ENCODE peak calls at places on chromosomes 4 and X, in eight cellular contexts. N is heart right ventricle, C is transverse colon, Q is mammary epithelial cell, J is fibroblast of lung, U is left ventricle myocardium inferior, B is ovary, V is heart left ventricle. P is an unnamed sample.

GRCh38 chr4:78417603-78418002 is 134.0 kb upstream of the ANXA3 start:
- DNase-seq in N (no peak), C (no peak), Q (peak), J (no peak), U (no peak), B (no peak), V (no peak), P (no peak)

GRCh38 chr4:57499786-57500185 is 389.6 kb upstream of the IGFBP7 start:
- DNase-seq in N (no peak), C (no peak), Q (peak), J (peak), U (no peak), B (no peak), V (no peak), P (no peak)

GRCh38 chrX:21658152-21658737 is at the start of gene KLHL34:
- DNase-seq in N (no peak), C (peak), Q (no peak), J (no peak), U (peak), B (no peak), V (peak), P (peak)

GRCh38 chr4:115548123-115548522 is 434.7 kb upstream of the NDST4 start:
- DNase-seq in N (no peak), C (no peak), Q (no peak), J (no peak), U (no peak), B (no peak), V (no peak), P (no peak)

GRCh38 chr4:78726575-78726974 is 49.6 kb upstream of the BMP2K start:
- DNase-seq in N (no peak), C (no peak), Q (no peak), J (no peak), U (no peak), B (no peak), V (no peak), P (no peak)

GRCh38 chr4:39456946-39457763 is 1.6 kb downstream of the RPL9 start:
- DNase-seq in N (no peak), C (no peak), Q (no peak), J (no peak), U (no peak), B (no peak), V (no peak), P (no peak)

GRCh38 chr4:78788005-78788889 is 12.1 kb downstream of the BMP2K start:
- DNase-seq in N (no peak), C (no peak), Q (no peak), J (peak), U (no peak), B (no peak), V (no peak), P (no peak)

GRCh38 chrX:77160301-77160700 is 286.9 kb upstream of the FGF16 start:
- DNase-seq in N (peak), C (no peak), Q (no peak), J (no peak), U (no peak), B (no peak), V (no peak), P (no peak)

GRCh38 chr4:173343832-173344397 is 9.8 kb upstream of the HMGB2 start:
- DNase-seq in N (no peak), C (no peak), Q (no peak), J (no peak), U (no peak), B (no peak), V (no peak), P (no peak)

GRCh38 chr4:24235609-24236008 is 345.8 kb upstream of the PPARGC1A start:
- DNase-seq in N (no peak), C (no peak), Q (no peak), J (peak), U (no peak), B (no peak), V (no peak), P (no peak)

GRCh38 chr4:169315530-169316306 is 45.0 kb upstream of the SH3RF1 start:
- DNase-seq in N (no peak), C (peak), Q (peak), J (peak), U (no peak), B (no peak), V (no peak), P (no peak)

GRCh38 chr4:153367092-153367491 is 22.6 kb downstream of the MND1 start:
- DNase-seq in N (no peak), C (no peak), Q (no peak), J (no peak), U (no peak), B (no peak), V (no peak), P (no peak)

GRCh38 chr4:176065365-176066249 is at the start of gene WDR17:
- DNase-seq in N (peak), C (peak), Q (peak), J (peak), U (peak), B (peak), V (peak), P (peak)

GRCh38 chr4:26792639-26793038 is 68.0 kb upstream of the STIM2 start:
- DNase-seq in N (no peak), C (no peak), Q (no peak), J (no peak), U (no peak), B (no peak), V (no peak), P (no peak)

GRCh38 chrX:106898462-106898861 is 4.7 kb downstream of the RIPPLY1 start:
- DNase-seq in N (no peak), C (no peak), Q (peak), J (peak), U (no peak), B (no peak), V (no peak), P (no peak)

GRCh38 chr4:7127591-7127990 is 59.7 kb upstream of the GRPEL1 start:
- DNase-seq in N (no peak), C (no peak), Q (no peak), J (peak), U (no peak), B (peak), V (peak), P (no peak)
- H3K27ac ChIP-seq in N (no peak), C (no peak), Q (no peak), J (no peak), U (no peak), B (no peak), V (no peak), P (no peak)

DNA sequence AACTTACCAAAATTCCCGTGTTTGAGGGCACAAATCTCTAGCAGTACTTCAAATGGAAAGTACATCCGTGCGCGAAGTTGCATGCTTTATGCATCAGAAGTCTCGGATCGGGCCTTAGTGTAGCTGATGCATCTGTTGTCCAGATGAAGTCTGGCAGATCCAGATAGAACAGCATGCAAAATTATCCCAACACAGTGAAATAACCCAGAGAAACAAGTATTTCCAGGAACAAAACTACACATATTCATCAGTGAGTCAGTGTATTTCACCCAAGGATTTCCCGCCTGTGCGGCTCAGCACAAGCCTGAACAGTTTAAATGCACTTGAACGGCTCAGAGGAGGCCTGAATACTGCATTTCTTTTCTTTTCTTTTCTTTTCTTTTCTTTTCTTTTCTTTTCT is 27.4 kb upstream of the CLDN24 start:
- DNase-seq in N (no peak), C (no peak), Q (peak), J (peak), U (no peak), B (no peak), V (no peak), P (no peak)
- H3K27ac ChIP-seq in N (no peak), C (no peak), Q (no peak), J (peak), U (no peak), B (no peak), V (no peak), P (no peak)

GRCh38 chrX:85052636-85053343 is 49.1 kb downstream of the APOOL start:
- DNase-seq in N (no peak), C (no peak), Q (peak), J (peak), U (no peak), B (no peak), V (no peak), P (no peak)
- H3K27ac ChIP-seq in N (no peak), C (no peak), Q (peak), J (peak), U (no peak), B (no peak), V (no peak), P (no peak)

DNA sequence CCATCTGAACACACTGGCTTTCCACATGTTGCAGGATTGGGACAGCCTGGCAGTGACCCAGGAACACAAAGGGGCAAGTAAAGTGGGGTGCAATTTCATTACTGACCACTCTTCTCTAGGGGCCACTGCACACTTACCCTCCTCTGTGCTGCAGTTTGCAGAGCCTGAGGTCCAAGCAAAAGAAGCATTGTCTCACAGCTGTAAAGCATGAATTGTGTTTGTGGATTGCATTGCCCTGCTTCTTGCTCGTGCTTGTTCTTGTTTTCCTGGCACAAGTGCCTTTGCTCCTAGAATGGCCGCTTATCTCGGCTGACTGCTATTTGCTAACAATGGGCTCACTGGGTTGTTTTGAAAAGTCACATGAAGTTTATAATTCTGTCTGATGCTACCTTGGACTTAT is 209.1 kb upstream of the JADE1 start:
- DNase-seq in N (peak), C (no peak), Q (peak), J (peak), U (no peak), B (peak), V (no peak), P (peak)
- H3K27ac ChIP-seq in N (peak), C (peak), Q (no peak), J (no peak), U (peak), B (no peak), V (peak), P (peak)

GRCh38 chr4:108213723-108214122 is 45.0 kb upstream of the LEF1 start:
- DNase-seq in N (no peak), C (no peak), Q (no peak), J (no peak), U (no peak), B (no peak), V (no peak), P (no peak)

GRCh38 chr4:108209489-108209888 is 40.8 kb upstream of the LEF1 start:
- DNase-seq in N (no peak), C (no peak), Q (no peak), J (no peak), U (no peak), B (no peak), V (no peak), P (no peak)

GRCh38 chr4:108213308-108213707 is 44.6 kb upstream of the LEF1 start:
- DNase-seq in N (no peak), C (no peak), Q (no peak), J (no peak), U (no peak), B (no peak), V (no peak), P (no peak)

GRCh38 chr4:108215055-108215454 is 46.3 kb upstream of the LEF1 start:
- DNase-seq in N (no peak), C (no peak), Q (no peak), J (no peak), U (no peak), B (no peak), V (no peak), P (no peak)

GRCh38 chr4:108210989-108211725 is 42.4 kb upstream of the LEF1 start:
- DNase-seq in N (no peak), C (no peak), Q (peak), J (peak), U (no peak), B (no peak), V (no peak), P (no peak)
- H3K27ac ChIP-seq in N (no peak), C (no peak), Q (no peak), J (no peak), U (no peak), B (no peak), V (no peak), P (no peak)

GRCh38 chrX:8913665-8914409 is 112.7 kb upstream of the FAM9A start:
- DNase-seq in N (peak), C (peak), Q (no peak), J (peak), U (peak), B (peak), V (no peak), P (no peak)
- H3K27ac ChIP-seq in N (no peak), C (peak), Q (no peak), J (no peak), U (peak), B (no peak), V (no peak), P (no peak)

GRCh38 chrX:68307767-68308166 is 125.5 kb downstream of the OPHN1 start:
- DNase-seq in N (no peak), C (no peak), Q (peak), J (peak), U (no peak), B (no peak), V (no peak), P (no peak)
- H3K27ac ChIP-seq in N (no peak), C (no peak), Q (peak), J (no peak), U (no peak), B (no peak), V (no peak), P (no peak)